ENCODE peak calls at places on chromosomes 12 and 14, in six cellular contexts. A is NCI-H345; W is activated T-cell treated with anti-CD3 and anti-CD28 coated beads, Interleukin-2, amount 50 U/mL, for 72 hours; Y is neural progenitor cell; R is M059J; C is right lobe of liver. E is an unnamed sample.

GRCh38 chr12:113056631-113057488 is at the start of gene DTX1:
- DNase-seq in W (peak), A (peak), C (no peak), Y (peak), R (no peak), E (no peak)

GRCh38 chr14:28823245-28823644 is 56.7 kb downstream of the FOXG1 start:
- DNase-seq in W (no peak), C (no peak), Y (no peak), A (no peak), R (no peak), E (no peak)

GRCh38 chr12:12896261-12896660 is 4.9 kb downstream of the GPRC5A start:
- DNase-seq in R (peak), W (no peak), Y (no peak), C (no peak), A (no peak), E (peak)

GRCh38 chr12:105888696-105889095 is 250.1 kb downstream of the NUAK1 start:
- DNase-seq in C (no peak), Y (no peak), W (no peak), A (no peak), R (peak), E (no peak)

GRCh38 chr14:26199599-26200370 is 398.0 kb downstream of the NOVA1 start:
- DNase-seq in C (no peak), W (no peak), Y (no peak), A (no peak), R (peak), E (peak)

GRCh38 chr14:24403294-24404013 is 4.7 kb downstream of the NYNRIN start:
- DNase-seq in A (no peak), Y (no peak), W (no peak), R (peak), C (no peak), E (no peak)

GRCh38 chr14:85688024-85688423 is 158.1 kb downstream of the FLRT2 start:
- DNase-seq in W (no peak), A (no peak), R (no peak), C (no peak), Y (no peak), E (no peak)

GRCh38 chr14:100849432-100849831 is 23.5 kb downstream of the MEG3 start:
- DNase-seq in W (no peak), Y (no peak), C (no peak), A (no peak), R (peak), E (peak)

GRCh38 chr12:19277707-19278106 is 148.2 kb downstream of the PLEKHA5 start:
- DNase-seq in C (no peak), R (no peak), Y (peak), A (no peak), W (no peak), E (no peak)

GRCh38 chr12:59626382-59626781 is 30.6 kb downstream of the SLC16A7 start:
- DNase-seq in R (peak), A (no peak), C (no peak), W (no peak), Y (no peak), E (no peak)

GRCh38 chr14:96104469-96105057 is 65.4 kb downstream of the C14orf132 start:
- DNase-seq in C (peak), R (peak), W (no peak), Y (no peak), A (no peak), E (peak)

GRCh38 chr12:12467701-12468218 is 94.9 kb downstream of the DUSP16 start:
- DNase-seq in Y (no peak), R (no peak), W (peak), C (peak), A (no peak), E (no peak)

GRCh38 chr12:113196582-113196981 is 11.1 kb downstream of the RITA1 start:
- DNase-seq in Y (no peak), R (no peak), W (no peak), C (no peak), A (no peak), E (no peak)

GRCh38 chr14:89214221-89214965 is 202.6 kb downstream of the FOXN3 start:
- DNase-seq in R (peak), C (peak), W (no peak), Y (peak), A (peak), E (no peak)

GRCh38 chr12:63079791-63080395 is 71.1 kb downstream of the AVPR1A start:
- DNase-seq in A (no peak), C (no peak), Y (no peak), W (no peak), R (no peak), E (no peak)

E was measured in A172.